ENCODE peak calls at places on chromosomes 12 and 14, in ten cellular contexts. C, F, A, U, M, E, V, L, X and Y are unnamed samples.

GRCh38 chr14:63438065-63438757 is 105.0 kb downstream of the PPP2R5E start:
- DNase-seq in F (peak), C (peak), A (peak), X (peak), V (peak), E (no peak), U (no peak), L (peak), M (peak), Y (no peak)

GRCh38 chr14:78119440-78119839 is 50.7 kb upstream of the NRXN3 start:
- DNase-seq in A (no peak), L (no peak), E (no peak), F (no peak), C (no peak), X (no peak), V (no peak), M (no peak), U (no peak), Y (no peak)

GRCh38 chr14:38951451-38951850 is 151.6 kb downstream of the SEC23A start:
- DNase-seq in F (peak), M (no peak), C (no peak), V (no peak), X (no peak), U (no peak), L (peak), A (peak), E (no peak), Y (no peak)

GRCh38 chr14:73829526-73830431 is 21.9 kb upstream of the PTGR2 start:
- DNase-seq in L (peak), A (peak), V (peak), U (peak), X (peak), F (no peak), E (no peak), M (no peak), C (no peak), Y (no peak)

GRCh38 chr12:108633534-108634224 is at the start of gene SELPLG:
- DNase-seq in U (peak), L (no peak), A (no peak), E (no peak), V (peak), M (peak), X (no peak), C (peak), F (no peak), Y (no peak)

GRCh38 chr14:64659366-64659765 is 44.9 kb upstream of the PLEKHG3 start:
- DNase-seq in V (no peak), X (no peak), L (peak), M (no peak), F (no peak), E (no peak), U (no peak), C (no peak), A (no peak), Y (no peak)

GRCh38 chr14:70282666-70283065 is 76.8 kb downstream of the COX16 start:
- DNase-seq in F (no peak), U (no peak), X (no peak), M (no peak), V (peak), E (no peak), C (no peak), A (no peak), L (no peak), Y (no peak)

GRCh38 chr14:87934185-87934584 is 58.8 kb downstream of the GALC start:
- DNase-seq in A (no peak), M (no peak), L (no peak), E (peak), V (peak), U (no peak), X (peak), F (no peak), C (no peak), Y (no peak)

GRCh38 chr12:115810580-115810979 is 466.9 kb downstream of the MED13L start:
- DNase-seq in V (no peak), C (no peak), E (no peak), A (no peak), M (no peak), F (no peak), U (no peak), L (no peak), X (no peak), Y (no peak)

GRCh38 chr14:88323086-88323519 is at the start of gene KCNK10:
- DNase-seq in F (no peak), L (no peak), M (no peak), C (no peak), E (peak), A (no peak), U (no peak), V (peak), X (peak), Y (peak)

GRCh38 chr14:75293920-75294648 is 15.5 kb downstream of the FOS start:
- DNase-seq in X (peak), U (peak), L (peak), C (peak), V (peak), F (peak), E (peak), A (peak), M (peak), Y (peak)

GRCh38 chr14:74658535-74659130 is 46.6 kb upstream of the LTBP2 start:
- DNase-seq in U (no peak), C (no peak), L (peak), E (no peak), V (no peak), A (peak), M (no peak), X (no peak), F (no peak), Y (no peak)

GRCh38 chr12:17665839-17666238 is 424.2 kb downstream of the RERGL start:
- DNase-seq in C (no peak), U (no peak), L (no peak), V (no peak), A (no peak), E (no peak), M (no peak), F (no peak), X (no peak), Y (no peak)

GRCh38 chr14:45698462-45699134 is 445.6 kb upstream of the MIS18BP1 start:
- DNase-seq in C (no peak), F (no peak), E (no peak), L (no peak), V (no peak), U (no peak), M (peak), X (peak), A (no peak), Y (no peak)

GRCh38 chr12:111467862-111468245 is 62.1 kb downstream of the SH2B3 start:
- DNase-seq in U (no peak), X (no peak), V (no peak), C (no peak), L (peak), M (no peak), A (peak), E (no peak), F (no peak), Y (no peak)

GRCh38 chr12:67354322-67354721 is 85.2 kb downstream of the CAND1 start:
- DNase-seq in C (no peak), U (no peak), V (peak), E (no peak), L (no peak), A (peak), M (no peak), F (no peak), X (no peak), Y (no peak)

DNA sequence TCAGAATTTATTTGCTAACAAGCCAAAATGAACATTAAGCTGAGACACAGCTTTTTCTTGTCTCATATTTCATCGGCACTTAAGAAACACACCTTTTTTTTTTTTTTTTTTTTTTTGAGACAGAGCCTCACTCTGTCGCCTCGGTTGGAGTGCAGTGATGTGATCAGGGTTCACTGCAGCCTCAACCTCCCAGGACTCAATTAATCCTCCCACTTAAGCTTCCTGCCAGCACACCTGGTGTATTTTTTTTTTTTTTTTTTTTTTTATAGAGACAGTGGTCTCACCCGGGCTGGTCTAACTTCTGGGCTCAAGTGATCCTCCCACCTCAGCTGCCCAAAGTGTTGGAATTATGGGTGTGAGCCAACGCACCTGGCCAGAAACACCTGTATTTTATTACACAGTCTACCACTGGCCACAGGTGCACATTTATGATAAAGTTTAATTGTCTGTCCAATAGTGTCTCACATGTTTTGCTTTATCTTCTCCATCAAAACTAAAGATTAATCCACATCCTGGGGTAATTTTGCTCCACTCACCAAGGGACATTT is 62.7 kb downstream of the C2CD5 start:
- DNase-seq in E (no peak), C (no peak), A (no peak), L (no peak), U (no peak), F (no peak), M (no peak), X (no peak), V (no peak), Y (no peak)
- TF ChIP-seq CTCF in E (no peak), C (no peak), A (no peak), L (no peak), U (no peak), F (no peak), M (no peak), X (no peak), V (no peak), Y (no peak)

GRCh38 chr12:6914246-6914947 is at the start of gene ENO2:
- DNase-seq in L (peak), E (peak), V (peak), C (peak), U (peak), A (peak), F (no peak), M (peak), X (peak), Y (peak)

GRCh38 chr12:6915023-6915788 is 826 bp downstream of the ENO2 start:
- DNase-seq in F (no peak), C (peak), U (no peak), X (no peak), L (no peak), M (no peak), A (no peak), V (no peak), E (peak), Y (peak)

GRCh38 chr12:6915789-6916285 is 1.5 kb downstream of the ENO2 start:
- DNase-seq in M (no peak), L (no peak), X (no peak), F (no peak), A (no peak), V (no peak), C (no peak), E (no peak), U (no peak), Y (no peak)

GRCh38 chr12:6909421-6910145 is 4.8 kb upstream of the ENO2 start:
- DNase-seq in C (no peak), M (no peak), F (no peak), A (no peak), U (no peak), L (no peak), X (no peak), V (no peak), E (no peak), Y (no peak)

DNA sequence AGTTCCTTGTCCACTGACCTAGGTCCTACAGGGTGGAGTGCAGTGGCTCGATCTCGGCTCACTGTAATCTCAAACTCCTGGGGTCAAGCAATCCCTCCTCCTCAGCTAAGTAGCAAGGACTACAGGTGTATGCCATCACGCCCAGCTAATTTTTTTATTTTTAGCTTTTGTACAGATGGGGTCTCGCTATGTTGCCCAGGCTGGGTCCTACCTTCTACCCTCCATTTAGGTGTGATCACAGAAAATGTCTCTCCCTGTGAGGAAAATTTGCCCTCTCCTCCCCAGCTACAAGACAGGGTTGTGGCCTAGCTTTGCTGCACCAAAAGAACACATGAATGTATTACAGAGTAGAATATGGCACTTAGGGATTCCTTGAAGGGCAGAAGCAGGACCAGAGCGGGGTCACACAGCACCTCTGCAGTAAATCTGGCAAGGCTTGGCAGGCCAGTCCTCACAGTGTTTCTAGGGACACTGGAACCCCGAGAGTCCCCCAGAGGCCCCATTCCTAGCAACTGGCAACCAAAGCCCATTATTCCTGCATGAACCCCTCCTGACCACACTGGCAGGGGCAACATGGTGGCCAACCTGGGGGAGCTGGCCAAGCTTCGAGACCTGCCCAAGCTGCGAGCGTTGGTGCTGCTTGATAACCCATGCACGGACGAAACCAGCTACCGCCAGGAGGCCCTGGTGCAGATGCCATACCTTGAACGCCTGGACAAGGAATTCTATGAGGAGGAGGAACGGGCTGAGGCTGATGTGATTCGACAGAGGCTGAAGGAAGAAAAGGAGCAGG is 2.0 kb upstream of the ENO2 start:
- DNase-seq in L (no peak), E (no peak), M (no peak), X (no peak), A (no peak), V (no peak), F (no peak), U (no peak), C (no peak), Y (no peak)
- TF ChIP-seq CTCF in L (no peak), E (no peak), M (no peak), X (no peak), A (no peak), V (no peak), F (no peak), U (no peak), C (no peak), Y (no peak)

DNA sequence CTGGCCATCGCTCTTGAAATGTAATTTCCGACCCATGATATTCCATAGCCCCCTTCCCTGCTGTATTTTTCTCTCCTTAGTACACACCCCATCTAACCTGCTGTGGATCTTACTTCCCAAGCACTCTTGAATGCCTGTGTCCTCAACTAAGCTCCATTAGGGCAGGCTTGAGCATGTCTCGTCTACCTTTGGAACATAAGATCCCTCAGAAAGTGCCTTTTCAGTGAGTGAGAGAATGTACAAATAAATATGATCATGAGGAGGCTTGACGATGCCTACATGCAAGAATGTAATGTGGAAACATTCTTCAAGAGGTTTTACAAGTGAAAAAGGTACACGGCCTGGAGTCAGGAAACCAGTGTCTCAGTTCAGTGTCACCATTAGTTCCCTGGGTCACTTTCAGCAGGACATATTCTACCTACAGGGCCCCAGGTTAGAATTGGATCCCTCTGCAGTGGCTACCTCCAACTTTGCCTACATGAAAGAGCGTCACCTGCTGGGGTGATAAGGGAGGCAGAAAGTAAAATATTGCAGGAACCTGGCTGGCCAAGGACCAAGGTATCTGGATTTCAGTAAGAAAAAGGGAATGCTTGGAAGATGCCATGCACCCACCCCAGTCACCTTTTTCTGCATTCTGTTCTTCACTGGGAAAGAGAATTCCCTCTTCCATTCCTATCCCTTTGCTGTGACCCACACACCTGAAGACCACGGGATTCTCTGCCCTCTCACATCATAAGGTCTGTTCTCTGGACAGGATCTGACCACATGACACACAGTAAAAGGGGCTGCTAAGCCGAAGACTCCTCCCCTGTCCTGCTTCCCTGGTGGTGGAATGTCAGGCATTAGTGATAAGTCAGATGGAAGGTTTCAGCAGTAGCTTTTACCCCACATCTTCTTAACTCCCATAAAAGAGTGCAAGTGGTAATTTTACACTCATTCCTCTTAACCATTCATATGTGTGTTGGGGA is 24.6 kb upstream of the SERPINA1 start:
- DNase-seq in X (peak), A (peak), U (no peak), C (no peak), E (no peak), M (no peak), V (peak), L (no peak), F (no peak), Y (no peak)
- TF ChIP-seq CTCF in X (peak), A (peak), U (peak), C (no peak), E (peak), M (peak), V (peak), L (peak), F (no peak), Y (no peak)

DNA sequence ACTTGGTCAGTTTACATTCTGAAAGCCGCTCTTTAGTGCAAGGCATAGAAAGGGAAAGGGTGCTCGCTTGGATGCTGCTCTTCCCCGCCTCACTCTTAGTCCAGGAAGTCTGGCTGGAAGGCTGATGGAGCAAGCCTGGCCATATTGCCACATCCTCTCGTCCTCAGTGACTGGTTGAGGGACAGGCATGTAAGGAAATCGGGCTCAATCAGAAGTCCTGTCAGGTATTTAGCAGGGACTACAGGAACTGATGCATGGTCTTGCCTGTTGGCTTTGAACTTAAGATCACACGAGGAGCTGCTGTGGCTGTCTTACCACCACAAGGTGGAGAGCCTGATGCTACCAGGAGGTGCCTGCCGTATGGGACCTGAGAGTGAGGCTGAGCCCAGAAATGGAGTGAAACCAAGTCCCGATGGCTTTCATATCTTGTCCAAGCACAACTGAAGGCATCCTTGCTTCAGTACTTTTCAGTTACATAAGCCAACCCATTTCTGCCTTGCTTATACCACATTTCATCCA is 10.7 kb upstream of the C12orf75 start:
- DNase-seq in U (no peak), L (no peak), A (no peak), C (no peak), F (no peak), E (no peak), M (no peak), V (peak), X (no peak), Y (no peak)
- TF ChIP-seq CTCF in U (no peak), L (peak), A (no peak), C (no peak), F (no peak), E (no peak), M (no peak), V (no peak), X (no peak), Y (no peak)

DNA sequence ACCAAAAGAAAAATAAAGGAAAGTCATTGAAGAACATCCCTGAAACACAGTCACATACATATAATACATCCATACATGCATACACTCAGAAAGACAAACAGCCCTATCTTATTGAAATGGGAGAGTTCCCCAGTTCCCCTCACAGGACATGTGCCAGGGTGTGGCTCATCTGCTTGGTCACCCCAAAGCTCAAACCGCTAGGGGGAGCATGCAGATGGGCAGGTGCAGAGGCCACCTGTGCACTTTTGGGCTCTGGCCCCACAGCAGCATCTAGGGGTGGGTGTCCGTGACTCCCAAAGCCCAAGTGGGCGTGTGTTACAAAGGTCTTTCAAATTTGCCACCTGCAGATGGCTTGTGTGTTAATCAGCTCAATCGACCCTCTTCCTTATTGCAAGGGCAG is 75.2 kb downstream of the CMAS start:
- DNase-seq in A (no peak), F (no peak), U (peak), E (peak), L (no peak), M (no peak), X (peak), C (no peak), V (peak), Y (no peak)
- TF ChIP-seq CTCF in A (no peak), F (no peak), U (peak), E (peak), L (peak), M (peak), X (peak), C (no peak), V (peak), Y (no peak)

GRCh38 chr14:89801128-89801527 is 153.4 kb downstream of the EFCAB11 start:
- DNase-seq in M (no peak), V (no peak), L (peak), E (no peak), X (peak), A (no peak), C (no peak), F (peak), U (no peak), Y (no peak)
- TF ChIP-seq CTCF in M (no peak), V (no peak), L (no peak), E (no peak), X (no peak), A (no peak), C (no peak), F (no peak), U (no peak), Y (no peak)